ENCODE peak calls at places on chromosomes 3 and 15, in four cellular contexts. C is NCI-H524 treated with DMSO at 0.1 percent for 48 hours; T is activated CD4-positive, alpha-beta T cell treated with anti-CD3 and anti-CD28 coated beads, Interleukin-2, amount 50 U/mL, for 4 hours; S is Right ventricle myocardium superior. Q is an unnamed sample.

GRCh38 chr15:48370460-48370859 is 39.2 kb downstream of the DUT start:
- DNase-seq in T (no peak), C (no peak), S (no peak), Q (no peak)

GRCh38 chr15:79117442-79118204 is 27.0 kb upstream of the RASGRF1 start:
- DNase-seq in C (no peak), T (no peak), S (no peak), Q (no peak)

GRCh38 chr3:105367063-105367405 is 325 bp downstream of the ALCAM start:
- DNase-seq in T (peak), S (peak), C (no peak), Q (no peak)

GRCh38 chr3:195385526-195385925 is 57.3 kb downstream of the ACAP2 start:
- DNase-seq in C (no peak), T (no peak), S (no peak), Q (no peak)

GRCh38 chr15:25862469-25863066 is 559 bp downstream of the ATP10A start:
- DNase-seq in S (no peak), C (no peak), T (peak), Q (peak)

GRCh38 chr3:52259035-52259434 is 13.5 kb downstream of the PPM1M start:
- DNase-seq in T (no peak), S (no peak), C (no peak), Q (no peak)

GRCh38 chr15:45648521-45649200 is 13.8 kb downstream of the SQOR start:
- DNase-seq in T (no peak), C (no peak), S (no peak), Q (no peak)

GRCh38 chr15:25171856-25172687 is 217.3 kb downstream of the SNRPN start:
- DNase-seq in S (no peak), C (no peak), T (no peak), Q (no peak)

GRCh38 chr3:14202874-14203520 is 24.4 kb downstream of the LSM3 start:
- DNase-seq in S (no peak), T (no peak), C (no peak), Q (no peak)

GRCh38 chr3:178522200-178523052 is 13.8 kb upstream of the KCNMB2 start:
- DNase-seq in T (no peak), C (peak), S (no peak), Q (no peak)

GRCh38 chr3:194167873-194168272 is 31.9 kb downstream of the HES1 start:
- DNase-seq in S (no peak), C (no peak), T (no peak), Q (peak)

GRCh38 chr15:81182031-81182745 is 14.5 kb upstream of the IL16 start:
- DNase-seq in S (no peak), T (no peak), C (no peak), Q (no peak)

GRCh38 chr15:40243126-40243810 is 4.4 kb downstream of the PAK6 start:
- DNase-seq in S (no peak), C (no peak), T (no peak), Q (peak)

GRCh38 chr3:195195321-195196209 is 75.4 kb downstream of the XXYLT1 start:
- DNase-seq in T (no peak), S (no peak), C (no peak), Q (no peak)

Q was measured in KBM-7.